ENCODE peak calls at places on chromosomes 7 and 10, in seven cellular contexts. B is GM18507; N is fibroblast of the aortic adventitia; G is activated naive CD8-positive, alpha-beta T cell treated with anti-CD3 and anti-CD28 coated beads, Interleukin-2, amount 50 U/mL, for 24 hours; R is foreskin fibroblast; Q is dermis blood vessel endothelial cell; A is effector CD4-positive, alpha-beta T cell. T is an unnamed sample.

GRCh38 chr7:32941996-32942782 is 15.1 kb upstream of the FKBP9 start:
- DNase-seq in B (peak; percentile 20), N (peak; percentile 67), G (peak; percentile 50), R (peak; percentile 81), Q (peak; percentile 54), A (peak; percentile 38), T (peak; percentile 46)

GRCh38 chr7:157718303-157719007 is 381.7 kb downstream of the DNAJB6 start:
- DNase-seq in B (no peak), N (no peak), G (no peak), R (no peak), Q (no peak), A (no peak), T (no peak)

GRCh38 chr7:6202117-6202516 is 70.3 kb downstream of the CYTH3 start:
- DNase-seq in B (no peak), N (no peak), G (no peak), R (no peak), Q (no peak), A (no peak), T (no peak)

GRCh38 chr7:157851501-157852067 is 514.8 kb downstream of the DNAJB6 start:
- DNase-seq in B (no peak), N (no peak), G (peak; percentile 69), R (no peak), Q (no peak), A (peak; percentile 32), T (no peak)

GRCh38 chr10:127882801-127883459 is 9.8 kb downstream of the CLRN3 start:
- DNase-seq in B (no peak), N (no peak), G (no peak), R (no peak), Q (peak; percentile 32), A (no peak), T (no peak)

GRCh38 chr7:92404170-92404614 is 43.1 kb upstream of the GATAD1 start:
- DNase-seq in B (no peak), N (no peak), G (peak; percentile 61), R (no peak), Q (no peak), A (no peak), T (no peak)

GRCh38 chr7:621572-622285 is 102.1 kb upstream of the PDGFA start:
- DNase-seq in B (no peak), N (no peak), G (no peak), R (no peak), Q (no peak), A (no peak), T (no peak)

GRCh38 chr10:77070892-77071595 is 566.6 kb downstream of the KCNMA1 start:
- DNase-seq in B (no peak), N (no peak), G (no peak), R (no peak), Q (no peak), A (no peak), T (no peak)

GRCh38 chr7:108503112-108504026 is 22.6 kb downstream of the PNPLA8 start:
- DNase-seq in B (no peak), N (peak; percentile 50), G (no peak), R (peak; percentile 76), Q (no peak), A (no peak), T (no peak)

GRCh38 chr10:124033887-124034218 is 59.5 kb downstream of the CHST15 start:
- DNase-seq in B (no peak), N (no peak), G (no peak), R (peak; percentile 56), Q (peak; percentile 31), A (no peak), T (peak; percentile 39)

GRCh38 chr10:47134166-47134565 is 165.8 kb upstream of the GDF10 start:
- DNase-seq in B (no peak), N (no peak), G (no peak), R (no peak), Q (no peak), A (no peak), T (no peak)

GRCh38 chr10:69004821-69005220 is 16.2 kb downstream of the KIFBP start:
- DNase-seq in B (no peak), N (peak; percentile 84), G (no peak), R (peak; percentile 56), Q (peak; percentile 73), A (no peak), T (peak; percentile 58)

GRCh38 chr7:15783971-15784693 is 97.6 kb upstream of the MEOX2 start:
- DNase-seq in B (no peak), N (no peak), G (no peak), R (peak; percentile 4), Q (no peak), A (no peak), T (no peak)

GRCh38 chr7:117194445-117194844 is 128.4 kb downstream of the WNT2 start:
- DNase-seq in B (no peak), N (no peak), G (no peak), R (no peak), Q (no peak), A (no peak), T (no peak)

GRCh38 chr7:150992833-150993302 is 2.1 kb downstream of the NOS3 start:
- DNase-seq in B (no peak), N (no peak), G (no peak), R (peak; percentile 41), Q (peak; percentile 89), A (no peak), T (no peak)

GRCh38 chr10:68333905-68334431 is 1.2 kb upstream of the PBLD start:
- DNase-seq in B (no peak), N (no peak), G (no peak), R (no peak), Q (no peak), A (no peak), T (no peak)

GRCh38 chr10:58587676-58588075 is 75.0 kb downstream of the BICC1 start:
- DNase-seq in B (no peak), N (no peak), G (no peak), R (peak; percentile 33), Q (no peak), A (no peak), T (no peak)

GRCh38 chr7:136272934-136273333 is 295.8 kb upstream of the MTPN start:
- DNase-seq in B (no peak), N (no peak), G (no peak), R (no peak), Q (no peak), A (no peak), T (no peak)

GRCh38 chr10:128068398-128069285 is 57.6 kb downstream of the MKI67 start:
- DNase-seq in B (no peak), N (no peak), G (no peak), R (no peak), Q (no peak), A (no peak), T (no peak)

GRCh38 chr7:30169585-30169978 is 34.8 kb downstream of the MTURN start:
- DNase-seq in B (no peak), N (no peak), G (no peak), R (peak; percentile 56), Q (no peak), A (no peak), T (no peak)

GRCh38 chr10:119087271-119087897 is 6.8 kb upstream of the EIF3A start:
- DNase-seq in B (no peak), N (no peak), G (no peak), R (no peak), Q (no peak), A (no peak), T (no peak)

GRCh38 chr7:81638216-81638615 is 131.6 kb downstream of the HGF start:
- DNase-seq in B (no peak), N (peak; percentile 92), G (no peak), R (peak; percentile 87), Q (peak; percentile 60), A (no peak), T (peak; percentile 82)

GRCh38 chr7:151454932-151455530 is 15.1 kb upstream of the CRYGN start:
- DNase-seq in B (no peak), N (no peak), G (no peak), R (no peak), Q (no peak), A (no peak), T (no peak)

GRCh38 chr7:45920543-45921380 is at the start of gene IGFBP3:
- DNase-seq in B (no peak), N (peak; percentile 57), G (no peak), R (peak; percentile 91), Q (peak; percentile 83), A (no peak), T (peak; percentile 40)

GRCh38 chr10:12549297-12549696 is 199.9 kb downstream of the CAMK1D start:
- DNase-seq in B (no peak), N (no peak), G (no peak), R (no peak), Q (peak; percentile 3), A (no peak), T (no peak)

GRCh38 chr7:80960228-80960627 is 41.4 kb upstream of the SEMA3C start:
- DNase-seq in B (no peak), N (peak; percentile 3), G (no peak), R (peak; percentile 62), Q (no peak), A (no peak), T (no peak)

GRCh38 chr10:31961264-31961663 is 32.6 kb upstream of the ARHGAP12 start:
- DNase-seq in B (no peak), N (no peak), G (no peak), R (no peak), Q (peak; percentile 20), A (no peak), T (no peak)

GRCh38 chr10:90742189-90742588 is 115.7 kb downstream of the HTR7 start:
- DNase-seq in B (no peak), N (peak; percentile 46), G (no peak), R (peak; percentile 86), Q (peak; percentile 28), A (no peak), T (peak; percentile 41)

GRCh38 chr7:134154581-134155130 is 27.5 kb downstream of the LRGUK start:
- DNase-seq in B (no peak), N (peak; percentile 2), G (no peak), R (no peak), Q (no peak), A (no peak), T (no peak)

GRCh38 chr7:11758627-11759111 is 73.3 kb downstream of the THSD7A start:
- DNase-seq in B (no peak), N (no peak), G (no peak), R (peak; percentile 24), Q (no peak), A (no peak), T (peak; percentile 20)

GRCh38 chr10:80474920-80475319 is 20.8 kb downstream of the TSPAN14 start:
- DNase-seq in B (no peak), N (peak; percentile 37), G (no peak), R (no peak), Q (no peak), A (no peak), T (no peak)

GRCh38 chr10:127243490-127244272 is 47.3 kb upstream of the INSYN2A start:
- DNase-seq in B (no peak), N (peak; percentile 19), G (peak; percentile 26), R (peak; percentile 47), Q (peak; percentile 76), A (no peak), T (peak; percentile 41)

GRCh38 chr10:34124522-34125035 is 690.5 kb downstream of the PARD3 start:
- DNase-seq in B (no peak), N (peak; percentile 49), G (no peak), R (peak; percentile 76), Q (peak; percentile 67), A (no peak), T (peak; percentile 70)

GRCh38 chr7:92669616-92670153 is 79.5 kb upstream of the FAM133B start:
- DNase-seq in B (no peak), N (peak; percentile 55), G (no peak), R (peak; percentile 36), Q (no peak), A (no peak), T (peak; percentile 35)

GRCh38 chr7:151725844-151726770 is 150.8 kb downstream of the PRKAG2 start:
- DNase-seq in B (no peak), N (no peak), G (no peak), R (peak; percentile 36), Q (no peak), A (no peak), T (no peak)

GRCh38 chr10:70567603-70568002 is 34.9 kb downstream of the PRF1 start:
- DNase-seq in B (no peak), N (no peak), G (no peak), R (no peak), Q (no peak), A (no peak), T (no peak)

T was measured in astrocyte of the spinal cord.